ENCODE peak calls at places on chromosome 5, in seven cellular contexts. E is mesenchymal stem cell, P is neuronal stem cell, S is IMR-90, X is mesendoderm, M is H1, U is H9. N is an unnamed sample.

GRCh38 chr5:3656803-3657202 is 61.2 kb downstream of the IRX1 start:
- DNase-seq in E (no peak), P (no peak), S (no peak), X (no peak), M (no peak), U (no peak), N (no peak)

GRCh38 chr5:77015938-77016569 is 14.2 kb upstream of the AGGF1 start:
- DNase-seq in E (peak; percentile 75), P (peak; percentile 4), S (peak; percentile 69), X (peak; percentile 82), M (no peak), U (peak; percentile 29), N (peak; percentile 13)

GRCh38 chr5:179607449-179607931 is 16.0 kb downstream of the HNRNPH1 start:
- DNase-seq in E (no peak), P (no peak), S (no peak), X (no peak), M (no peak), U (no peak), N (no peak)

GRCh38 chr5:107646418-107646817 is 24.3 kb downstream of the EFNA5 start:
- DNase-seq in E (peak; percentile 13), P (no peak), S (no peak), X (no peak), M (no peak), U (no peak), N (no peak)

GRCh38 chr5:84327591-84327990 is 57.1 kb downstream of the EDIL3 start:
- DNase-seq in E (peak; percentile 57), P (no peak), S (no peak), X (no peak), M (no peak), U (no peak), N (no peak)

GRCh38 chr5:10987881-10988504 is 227.0 kb upstream of the DAP start:
- DNase-seq in E (no peak), P (peak; percentile 59), S (no peak), X (peak; percentile 86), M (peak; percentile 69), U (peak; percentile 91), N (peak; percentile 70)

GRCh38 chr5:133681896-133682295 is 69.6 kb upstream of the FSTL4 start:
- DNase-seq in E (no peak), P (no peak), S (no peak), X (no peak), M (no peak), U (peak; percentile 24), N (no peak)

GRCh38 chr5:73170522-73170921 is 2.5 kb upstream of the TMEM174 start:
- DNase-seq in E (peak; percentile 34), P (peak; percentile 12), S (peak; percentile 7), X (peak; percentile 84), M (peak; percentile 50), U (peak; percentile 73), N (peak; percentile 7)

GRCh38 chr5:178420424-178420823 is 169.8 kb downstream of the COL23A1 start:
- DNase-seq in E (no peak), P (peak; percentile 78), S (no peak), X (peak; percentile 73), M (no peak), U (peak; percentile 74), N (no peak)

GRCh38 chr5:79030663-79031480 is 38.6 kb downstream of the DMGDH start:
- DNase-seq in E (no peak), P (no peak), S (no peak), X (no peak), M (no peak), U (no peak), N (no peak)

GRCh38 chr5:81239613-81240012 is 6.5 kb downstream of the CKMT2 start:
- DNase-seq in E (no peak), P (no peak), S (no peak), X (no peak), M (no peak), U (no peak), N (no peak)

GRCh38 chr5:20956134-20956533 is 968.1 kb upstream of the CDH18 start:
- DNase-seq in E (no peak), P (no peak), S (no peak), X (no peak), M (no peak), U (no peak), N (no peak)

GRCh38 chr5:120207139-120207538 is 257.0 kb upstream of the PRR16 start:
- DNase-seq in E (peak; percentile 30), P (no peak), S (peak; percentile 25), X (no peak), M (no peak), U (no peak), N (peak; percentile 18)

GRCh38 chr5:12133520-12133919 is 229.3 kb upstream of the CTNND2 start:
- DNase-seq in E (no peak), P (no peak), S (no peak), X (no peak), M (no peak), U (no peak), N (no peak)

GRCh38 chr5:19987594-19988345 is at the start of gene CDH18:
- DNase-seq in E (peak; percentile 56), P (peak; percentile 56), S (peak; percentile 38), X (peak; percentile 76), M (peak; percentile 54), U (peak; percentile 83), N (peak; percentile 44)

GRCh38 chr5:158198636-158199035 is 339.7 kb upstream of the CLINT1 start:
- DNase-seq in E (no peak), P (no peak), S (no peak), X (peak; percentile 81), M (no peak), U (no peak), N (no peak)

GRCh38 chr5:145465487-145466263 is 369.5 kb downstream of the PRELID2 start:
- DNase-seq in E (no peak), P (no peak), S (no peak), X (no peak), M (no peak), U (no peak), N (no peak)

GRCh38 chr5:50881407-50881806 is 215.0 kb downstream of the PARP8 start:
- DNase-seq in E (no peak), P (no peak), S (no peak), X (no peak), M (no peak), U (no peak), N (no peak)

GRCh38 chr5:153256-153655 is 38.0 kb upstream of the LRRC14B start:
- DNase-seq in E (no peak), P (no peak), S (peak; percentile 80), X (no peak), M (no peak), U (no peak), N (no peak)

GRCh38 chr5:78647838-78648358 is 674 bp downstream of the LHFPL2 start:
- DNase-seq in E (peak; percentile 73), P (no peak), S (peak; percentile 54), X (peak; percentile 65), M (no peak), U (peak; percentile 47), N (peak; percentile 74)

GRCh38 chr5:141878186-141878770 is at the start of gene PCDH1:
- DNase-seq in E (peak; percentile 29), P (no peak), S (peak; percentile 14), X (peak; percentile 61), M (no peak), U (no peak), N (peak; percentile 41)

GRCh38 chr5:89444073-89444472 is 561.1 kb upstream of the MEF2C start:
- DNase-seq in E (no peak), P (no peak), S (no peak), X (no peak), M (no peak), U (no peak), N (no peak)
- H3K18ac ChIP-seq in E (no peak overlapping the region), P (no peak overlapping the region), S (no peak overlapping the region), X (no peak overlapping the region), M (no peak overlapping the region), U (no peak overlapping the region), N (no peak overlapping the region)

GRCh38 chr5:55331321-55331720 is 23.5 kb downstream of the MTREX start:
- DNase-seq in E (no peak), P (no peak), S (no peak), X (no peak), M (no peak), U (no peak), N (no peak)

GRCh38 chr5:55338810-55339243 is 31.0 kb downstream of the MTREX start:
- DNase-seq in E (no peak), P (no peak), S (no peak), X (no peak), M (no peak), U (no peak), N (no peak)

GRCh38 chr5:55338092-55338613 is 30.4 kb downstream of the MTREX start:
- DNase-seq in E (no peak), P (no peak), S (peak; percentile 2), X (no peak), M (no peak), U (no peak), N (no peak)

GRCh38 chr5:55333017-55333416 is 25.2 kb downstream of the MTREX start:
- DNase-seq in E (no peak), P (no peak), S (no peak), X (no peak), M (no peak), U (no peak), N (no peak)

GRCh38 chr5:55333811-55334210 is 26.0 kb downstream of the MTREX start:
- DNase-seq in E (no peak), P (no peak), S (no peak), X (no peak), M (no peak), U (no peak), N (no peak)
- H3K18ac ChIP-seq in E (no peak overlapping the region), P (no peak overlapping the region), S (no peak overlapping the region), X (no peak overlapping the region), M (no peak overlapping the region), U (no peak overlapping the region), N (no peak overlapping the region)

GRCh38 chr5:113280541-113280940 is 154.2 kb downstream of the TSSK1B start:
- DNase-seq in E (no peak), P (no peak), S (no peak), X (no peak), M (no peak), U (no peak), N (no peak)

GRCh38 chr5:113281194-113281593 is 153.6 kb downstream of the TSSK1B start:
- DNase-seq in E (no peak), P (no peak), S (peak; percentile 31), X (no peak), M (no peak), U (no peak), N (peak; percentile 79)

GRCh38 chr5:113283558-113283957 is 151.2 kb downstream of the TSSK1B start:
- DNase-seq in E (no peak), P (no peak), S (no peak), X (no peak), M (no peak), U (no peak), N (no peak)

GRCh38 chr5:113278976-113279375 is 155.8 kb downstream of the TSSK1B start:
- DNase-seq in E (peak; percentile 70), P (no peak), S (peak; percentile 71), X (no peak), M (no peak), U (no peak), N (no peak)

GRCh38 chr5:113282470-113282869 is 152.3 kb downstream of the TSSK1B start:
- DNase-seq in E (no peak), P (no peak), S (no peak), X (no peak), M (no peak), U (no peak), N (no peak)
- H3K18ac ChIP-seq in E (no peak overlapping the region), P (no peak overlapping the region), S (no peak overlapping the region), X (no peak overlapping the region), M (no peak overlapping the region), U (no peak overlapping the region), N (no peak overlapping the region)

DNA sequence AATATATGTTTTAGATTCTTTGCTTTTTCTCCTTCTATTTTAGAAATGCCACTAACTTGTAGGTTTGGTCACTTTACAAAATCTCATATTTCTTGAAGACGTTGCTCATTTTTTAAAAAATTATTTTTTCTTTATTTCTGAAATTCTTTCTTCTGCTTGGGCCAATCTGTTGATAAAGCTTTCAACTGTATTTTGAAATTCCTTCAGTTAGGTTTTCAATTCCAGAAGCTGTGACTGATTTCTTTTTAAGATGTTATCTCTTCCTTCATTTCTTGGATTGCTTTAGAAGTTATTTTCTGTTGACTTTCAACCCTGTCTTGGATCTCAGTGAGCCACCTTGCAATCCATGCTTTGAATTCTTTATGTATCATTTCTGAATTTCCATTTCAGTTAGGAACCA is 64.2 kb downstream of the SLC25A46 start:
- DNase-seq in E (no peak), P (no peak), S (no peak), X (no peak), M (no peak), U (no peak), N (no peak)
- H3K18ac ChIP-seq in E (no peak overlapping the region), P (no peak overlapping the region), S (no peak overlapping the region), X (no peak overlapping the region), M (no peak overlapping the region), U (no peak overlapping the region), N (no peak overlapping the region)

N was measured in trophoblast cell.